ENCODE peak calls at places on chromosomes 3 and 15, in six cellular contexts. Y, L, Z, E, A and V are unnamed samples.

GRCh38 chr15:99440551-99441426 is 125.0 kb upstream of the MEF2A start:
- DNase-seq in Y (no peak), L (no peak), Z (no peak), E (no peak), A (no peak), V (no peak)

GRCh38 chr3:63975705-63976104 is 47.6 kb downstream of the PSMD6 start:
- DNase-seq in Y (peak), L (no peak), Z (no peak), E (no peak), A (no peak), V (no peak)

GRCh38 chr3:122679467-122680291 is 960 bp upstream of the PARP14 start:
- DNase-seq in Y (no peak), L (peak), Z (peak), E (peak), A (no peak), V (no peak)

GRCh38 chr3:140349938-140350337 is 327.9 kb upstream of the TRIM42 start:
- DNase-seq in Y (no peak), L (no peak), Z (no peak), E (no peak), A (no peak), V (no peak)

GRCh38 chr3:2655229-2655701 is 454.9 kb downstream of the IL5RA start:
- DNase-seq in Y (no peak), L (no peak), Z (no peak), E (no peak), A (no peak), V (no peak)

GRCh38 chr3:64667138-64667537 is 20.7 kb downstream of the ADAMTS9 start:
- DNase-seq in Y (no peak), L (no peak), Z (no peak), E (no peak), A (no peak), V (no peak)

GRCh38 chr3:541328-541727 is 344.8 kb downstream of the CHL1 start:
- DNase-seq in Y (no peak), L (no peak), Z (no peak), E (no peak), A (no peak), V (no peak)

GRCh38 chr3:134388748-134389485 is 14.7 kb upstream of the AMOTL2 start:
- DNase-seq in Y (no peak), L (no peak), Z (no peak), E (no peak), A (no peak), V (no peak)

GRCh38 chr3:143970773-143971366 is 753 bp upstream of the DIPK2A start:
- DNase-seq in Y (peak), L (peak), Z (peak), E (peak), A (peak), V (peak)

GRCh38 chr3:100536093-100536492 is 43.7 kb downstream of the TMEM45A start:
- DNase-seq in Y (no peak), L (no peak), Z (no peak), E (no peak), A (no peak), V (no peak)

GRCh38 chr3:108130705-108131104 is 39.9 kb upstream of the CD47 start:
- DNase-seq in Y (no peak), L (no peak), Z (no peak), E (no peak), A (no peak), V (no peak)